ENCODE peak calls at places on chromosomes 11 and 22, in five cellular contexts. L is cardiac fibroblast, X is kidney, J is astrocyte of the spinal cord, Q is HFF-Myc. M is an unnamed sample.
A peak's percentile ranks its signal among the peaks of the same experiment; 100 is the strongest.

GRCh38 chr22:27407369-27407985 is 394.1 kb downstream of the MN1 start:
- DNase-seq in Q (no peak), X (no peak), L (no peak), J (no peak), M (no peak)

GRCh38 chr11:69280451-69280850 is 13.5 kb upstream of the MYEOV start:
- DNase-seq in L (peak; percentile 43), X (no peak), Q (no peak), J (peak; percentile 86), M (peak; percentile 34)

GRCh38 chr11:27672836-27673464 is 27.3 kb downstream of the BDNF start:
- DNase-seq in X (no peak), J (no peak), Q (no peak), L (no peak), M (no peak)

GRCh38 chr11:109612481-109612880 is 190.5 kb downstream of the C11orf87 start:
- DNase-seq in J (no peak), X (no peak), L (no peak), Q (no peak), M (no peak)

GRCh38 chr11:93389737-93390136 is 59.2 kb downstream of the DEUP1 start:
- DNase-seq in L (no peak), Q (no peak), X (no peak), J (peak; percentile 22), M (no peak)

GRCh38 chr11:69684651-69685050 is 9.5 kb upstream of the LTO1 start:
- DNase-seq in J (no peak), L (no peak), X (no peak), Q (no peak), M (no peak)

GRCh38 chr22:20089977-20090729 is 10.1 kb downstream of the DGCR8 start:
- DNase-seq in X (peak; percentile 39), L (no peak), Q (no peak), J (no peak), M (peak; percentile 16)

GRCh38 chr11:47819743-47820142 is 28.4 kb downstream of the NUP160 start:
- DNase-seq in X (no peak), J (no peak), L (no peak), Q (no peak), M (no peak)

GRCh38 chr11:44634401-44635281 is 69.2 kb downstream of the CD82 start:
- DNase-seq in Q (peak; percentile 15), X (peak; percentile 93), L (peak; percentile 71), J (peak; percentile 68), M (no peak)

GRCh38 chr11:67694875-67695555 is 20.6 kb upstream of the ALDH3B2 start:
- DNase-seq in L (no peak), J (no peak), X (no peak), Q (no peak), M (no peak)

GRCh38 chr22:30245985-30246901 is at the start of gene LIF:
- DNase-seq in X (no peak), L (peak; percentile 61), J (peak; percentile 82), Q (no peak), M (no peak)

GRCh38 chr11:129374993-129375721 is 491 bp upstream of the BARX2 start:
- DNase-seq in J (peak; percentile 25), Q (no peak), X (peak; percentile 80), L (no peak), M (no peak)

GRCh38 chr11:65439331-65440181 is 17.0 kb downstream of the NEAT1 start:
- DNase-seq in L (peak; percentile 65), J (peak; percentile 49), Q (no peak), X (no peak), M (no peak)

GRCh38 chr11:34655335-34656008 is 34.6 kb downstream of the EHF start:
- DNase-seq in J (peak; percentile 75), X (no peak), Q (no peak), L (peak; percentile 70), M (peak; percentile 57)

GRCh38 chr11:118910309-118911112 is 15.2 kb downstream of the BCL9L start:
- DNase-seq in J (peak; percentile 86), X (peak; percentile 95), Q (no peak), L (peak; percentile 94), M (peak; percentile 91)

GRCh38 chr22:42459273-42460040 is 27.3 kb upstream of the NFAM1 start:
- DNase-seq in L (no peak), X (peak; percentile 29), J (no peak), Q (no peak), M (no peak)

GRCh38 chr22:39284142-39284980 is 35.1 kb downstream of the RPL3 start:
- DNase-seq in Q (no peak), J (no peak), X (no peak), L (no peak), M (no peak)

GRCh38 chr22:38282397-38282796 is 9.6 kb upstream of the TMEM184B start:
- DNase-seq in Q (no peak), J (no peak), L (no peak), X (no peak), M (no peak)

GRCh38 chr11:61042537-61042936 is 59.8 kb upstream of the CD5 start:
- DNase-seq in L (no peak), Q (no peak), J (no peak), X (no peak), M (no peak)

GRCh38 chr11:5815534-5815933 is 6.8 kb downstream of the OR52N2 start:
- DNase-seq in X (no peak), Q (no peak), J (no peak), L (no peak), M (no peak)

GRCh38 chr11:2746401-2747230 is 46.8 kb upstream of the KCNQ1OT1 start:
- DNase-seq in X (peak; percentile 89), J (no peak), L (no peak), Q (no peak), M (no peak)

GRCh38 chr11:47259178-47259977 is 1.6 kb downstream of the NR1H3 start:
- DNase-seq in L (peak; percentile 63), J (peak; percentile 35), X (no peak), Q (no peak), M (no peak)

GRCh38 chr11:123305601-123306000 is 110.6 kb upstream of the CLMP start:
- DNase-seq in Q (no peak), X (no peak), J (no peak), L (no peak), M (no peak)

GRCh38 chr11:118928870-118929495 is 3.3 kb upstream of the BCL9L start:
- DNase-seq in J (peak; percentile 75), L (peak; percentile 64), X (peak; percentile 93), Q (no peak), M (no peak)

GRCh38 chr22:21964918-21965484 is 12.4 kb upstream of the PPM1F start:
- DNase-seq in X (no peak), Q (no peak), L (no peak), J (no peak), M (no peak)

GRCh38 chr22:17860220-17860965 is 86.1 kb upstream of the BID start:
- DNase-seq in L (no peak), Q (no peak), X (no peak), J (no peak), M (no peak)

GRCh38 chr11:35235944-35236666 is 97.1 kb downstream of the CD44 start:
- DNase-seq in X (no peak), J (peak; percentile 79), L (no peak), Q (no peak), M (no peak)

GRCh38 chr22:29380856-29381255 is 7.5 kb downstream of the AP1B1 start:
- DNase-seq in X (no peak), Q (no peak), J (no peak), L (no peak), M (no peak)

GRCh38 chr11:80958414-80958813 is 1517.6 kb upstream of the TENM4 start:
- DNase-seq in X (no peak), L (peak; percentile 91), Q (no peak), J (peak; percentile 40), M (no peak)

GRCh38 chr11:128938156-128938885 is 4.3 kb downstream of the TP53AIP1 start:
- DNase-seq in J (no peak), Q (no peak), X (peak; percentile 51), L (no peak), M (no peak)

GRCh38 chr11:63686912-63687311 is 5.6 kb downstream of the RTN3 start:
- DNase-seq in X (no peak), Q (no peak), J (no peak), L (no peak), M (no peak)
- H3K4me3 ChIP-seq in X (no peak overlapping the region), Q (no peak overlapping the region), J (no peak overlapping the region), L (no peak overlapping the region), M (no peak overlapping the region)

DNA sequence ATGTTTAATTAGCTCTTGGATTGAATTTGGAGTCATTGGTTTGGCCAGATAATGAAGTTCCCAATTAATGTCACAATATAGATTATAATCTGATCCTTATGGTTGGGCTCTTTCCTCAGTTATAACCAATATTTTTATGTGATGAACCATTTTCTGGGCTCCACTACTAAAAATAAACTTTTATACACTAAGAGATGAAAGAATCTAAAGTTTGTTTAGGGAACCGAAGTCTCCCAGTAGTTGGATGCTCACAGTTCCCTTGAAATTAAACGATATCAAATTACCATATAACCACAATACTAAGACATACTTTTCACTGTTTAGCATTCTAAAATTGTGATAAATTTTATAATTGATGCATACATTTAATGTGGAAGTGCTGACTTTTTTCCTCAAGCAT is 47.0 kb upstream of the ARHGAP42 start:
- DNase-seq in Q (no peak), X (no peak), L (no peak), J (no peak), M (no peak)
- TF ChIP-seq CTCF in Q (no peak), X (no peak), L (no peak), J (no peak), M (no peak)

GRCh38 chr11:117876049-117876340 is 463 bp downstream of the FXYD6 start:
- DNase-seq in J (no peak), Q (no peak), L (no peak), X (no peak), M (no peak)

GRCh38 chr11:117873828-117874125 is 2.7 kb downstream of the FXYD6 start:
- DNase-seq in L (no peak), J (no peak), Q (no peak), X (no peak), M (no peak)

GRCh38 chr11:117875397-117876048 is 935 bp downstream of the FXYD6 start:
- DNase-seq in J (no peak), X (peak; percentile 74), Q (no peak), L (no peak), M (no peak)

GRCh38 chr11:117874253-117874909 is 2.1 kb downstream of the FXYD6 start:
- DNase-seq in Q (no peak), L (no peak), J (no peak), X (no peak), M (no peak)

GRCh38 chr11:117874910-117875396 is 1.5 kb downstream of the FXYD6 start:
- DNase-seq in J (no peak), L (no peak), X (no peak), Q (no peak), M (no peak)
- H3K4me3 ChIP-seq in J (no peak overlapping the region), L (no peak overlapping the region), X (peak overlapping the region; percentile 26), Q (no peak overlapping the region), M (no peak overlapping the region)

DNA sequence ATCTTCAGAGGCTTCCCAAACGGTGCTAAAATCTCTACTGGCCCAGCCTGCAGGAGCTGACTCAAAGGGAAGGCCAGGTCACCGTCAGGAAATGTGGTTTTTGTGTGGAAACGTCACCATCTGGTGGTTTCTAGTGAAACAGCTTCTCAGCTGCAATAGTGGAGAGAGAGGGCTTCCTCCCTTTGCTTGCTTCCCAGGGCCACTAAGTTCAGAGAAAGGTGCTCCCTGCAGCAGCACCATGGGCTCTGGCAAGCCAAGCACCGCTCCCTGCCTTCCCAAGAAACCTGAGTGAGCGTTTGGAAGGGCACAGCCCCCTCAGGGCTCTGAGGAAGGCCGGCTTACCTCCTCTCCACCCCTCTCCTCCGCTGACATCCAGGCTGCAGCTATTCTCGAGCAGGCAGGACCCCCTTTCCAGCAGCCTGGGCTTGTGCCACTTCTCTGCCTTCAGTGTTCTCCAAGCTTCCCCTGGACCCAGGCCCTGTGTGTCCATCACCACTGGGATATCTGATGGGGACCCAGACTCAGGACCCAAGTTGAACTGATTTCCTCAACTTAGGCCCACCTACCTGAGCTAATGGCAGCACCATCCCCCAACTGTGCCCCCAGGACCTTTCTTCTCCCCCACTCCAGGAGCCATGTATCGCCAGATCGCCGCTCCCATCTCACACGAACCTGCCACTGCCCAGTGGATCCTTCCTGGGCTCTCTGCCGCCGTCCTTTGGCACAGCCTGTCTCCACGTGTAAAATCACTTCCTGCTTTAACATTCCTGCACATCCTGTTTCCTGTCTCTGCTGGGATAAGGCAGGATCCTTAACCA is 9.8 kb downstream of the SPATA19 start:
- DNase-seq in L (peak; percentile 75), Q (peak; percentile 7), X (no peak), J (peak; percentile 29), M (no peak)
- TF ChIP-seq CTCF in L (peak; percentile 53), Q (peak; percentile 36), X (peak; percentile 44), J (peak; percentile 47), M (no peak)

M was measured in AG09309.